ENCODE peak calls at places on chromosome 20, in eight cellular contexts. I, J, G, C, Z, R, P and S are unnamed samples.

GRCh38 chr20:48614593-48615274 is 213.1 kb downstream of the PREX1 start:
- DNase-seq in C (no peak), Z (no peak), P (peak; percentile 24), G (no peak), J (no peak), I (no peak), R (no peak), S (no peak)

GRCh38 chr20:35368616-35369423 is 43.0 kb downstream of the UQCC1 start:
- DNase-seq in R (peak; percentile 44), Z (peak; percentile 68), I (no peak), J (no peak), G (peak; percentile 34), P (no peak), C (peak; percentile 64), S (peak; percentile 34)

GRCh38 chr20:11271920-11272594 is 598.3 kb upstream of the JAG1 start:
- DNase-seq in I (no peak), R (no peak), C (no peak), Z (no peak), G (no peak), P (no peak), J (no peak), S (no peak)

GRCh38 chr20:54107600-54108393 is 37.4 kb upstream of the BCAS1 start:
- DNase-seq in I (no peak), R (no peak), P (no peak), G (no peak), C (no peak), J (peak; percentile 29), Z (no peak), S (no peak)

GRCh38 chr20:2713285-2713684 is 20.7 kb downstream of the EBF4 start:
- DNase-seq in C (peak; percentile 45), I (no peak), P (no peak), J (no peak), G (no peak), Z (no peak), R (peak; percentile 38), S (no peak)

GRCh38 chr20:11267762-11268335 is 594.0 kb upstream of the JAG1 start:
- DNase-seq in G (peak; percentile 25), P (no peak), C (no peak), J (no peak), I (no peak), Z (no peak), R (no peak), S (no peak)

GRCh38 chr20:31837896-31838397 is 7.5 kb downstream of the FOXS1 start:
- DNase-seq in G (peak; percentile 46), P (peak; percentile 52), C (no peak), Z (no peak), J (no peak), R (no peak), I (no peak), S (peak; percentile 65)

GRCh38 chr20:29874476-29875202 is 1382.8 kb upstream of the DEFB115 start:
- DNase-seq in Z (no peak), C (no peak), G (no peak), R (no peak), P (peak; percentile 63), J (no peak), I (no peak), S (no peak)

GRCh38 chr20:17500826-17501225 is 30.4 kb downstream of the BFSP1 start:
- DNase-seq in G (no peak), J (no peak), C (peak; percentile 15), R (no peak), I (no peak), P (peak; percentile 42), Z (no peak), S (no peak)

GRCh38 chr20:62085206-62085605 is 19.5 kb upstream of the TAF4 start:
- DNase-seq in R (no peak), I (no peak), Z (no peak), P (no peak), J (no peak), C (no peak), G (no peak), S (no peak)

GRCh38 chr20:9141070-9141469 is 72.2 kb downstream of the PLCB4 start:
- DNase-seq in R (no peak), I (no peak), C (no peak), Z (no peak), G (no peak), J (no peak), P (no peak), S (no peak)

GRCh38 chr20:47438464-47439381 is 63.0 kb upstream of the NCOA3 start:
- DNase-seq in J (no peak), G (no peak), R (no peak), Z (no peak), I (peak; percentile 75), C (no peak), P (no peak), S (no peak)

GRCh38 chr20:6122873-6123649 is at the start of gene FERMT1:
- DNase-seq in Z (peak; percentile 79), P (peak; percentile 68), J (peak; percentile 76), G (peak; percentile 73), C (peak; percentile 89), R (peak; percentile 29), I (no peak), S (peak; percentile 65)

GRCh38 chr20:34235875-34236274 is 5.3 kb upstream of the ASIP start:
- DNase-seq in P (no peak), J (no peak), Z (no peak), C (no peak), G (no peak), I (no peak), R (no peak), S (no peak)
- TF ChIP-seq CTCF in P (no peak), J (no peak), Z (no peak), C (no peak), G (no peak), I (no peak), R (no peak), S (no peak)

GRCh38 chr20:51542894-51543788 is 622 bp upstream of the NFATC2 start:
- DNase-seq in G (no peak), Z (no peak), R (no peak), J (peak; percentile 35), C (no peak), P (no peak), I (no peak), S (no peak)

GRCh38 chr20:51541189-51542032 is 1.1 kb downstream of the NFATC2 start:
- DNase-seq in G (peak; percentile 73), P (peak; percentile 91), J (peak; percentile 92), Z (peak; percentile 95), C (peak; percentile 76), I (no peak), R (peak; percentile 62), S (peak; percentile 78)

GRCh38 chr20:51542033-51542893 is at the start of gene NFATC2:
- DNase-seq in C (peak; percentile 83), G (no peak), P (no peak), I (no peak), J (peak; percentile 79), Z (peak; percentile 80), R (no peak), S (no peak)

GRCh38 chr20:51536116-51537069 is 6.1 kb downstream of the NFATC2 start:
- DNase-seq in Z (no peak), P (peak; percentile 29), G (no peak), R (no peak), C (no peak), I (no peak), J (peak; percentile 47), S (no peak)

DNA sequence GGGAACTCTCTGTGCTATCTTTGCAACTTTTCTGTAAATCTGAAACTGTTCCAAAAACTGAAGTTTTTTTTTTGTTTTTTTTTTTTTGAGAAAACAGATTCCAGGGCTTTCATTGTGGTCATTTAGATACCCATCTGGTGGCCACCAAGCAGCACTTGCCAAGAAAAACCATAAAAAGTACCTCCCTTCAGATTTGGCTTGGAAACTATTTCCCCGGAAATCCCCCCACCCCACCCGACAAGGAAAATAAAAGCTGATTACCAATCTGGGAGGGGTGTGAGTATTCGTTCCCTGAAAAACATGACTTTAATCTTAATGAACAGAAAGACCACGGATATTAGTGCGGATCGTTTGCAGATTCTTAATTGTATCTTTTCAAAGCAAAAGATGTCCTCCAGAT is 1.9 kb downstream of the NFATC2 start:
- DNase-seq in Z (no peak), P (no peak), R (no peak), I (no peak), J (no peak), G (no peak), C (no peak), S (no peak)
- H3K4me3 ChIP-seq in Z (peak overlapping the region; percentile 19), P (no peak overlapping the region), R (no peak overlapping the region), I (peak overlapping the region; percentile 88), J (no peak overlapping the region), G (no peak overlapping the region), C (no peak overlapping the region), S (no peak overlapping the region)

DNA sequence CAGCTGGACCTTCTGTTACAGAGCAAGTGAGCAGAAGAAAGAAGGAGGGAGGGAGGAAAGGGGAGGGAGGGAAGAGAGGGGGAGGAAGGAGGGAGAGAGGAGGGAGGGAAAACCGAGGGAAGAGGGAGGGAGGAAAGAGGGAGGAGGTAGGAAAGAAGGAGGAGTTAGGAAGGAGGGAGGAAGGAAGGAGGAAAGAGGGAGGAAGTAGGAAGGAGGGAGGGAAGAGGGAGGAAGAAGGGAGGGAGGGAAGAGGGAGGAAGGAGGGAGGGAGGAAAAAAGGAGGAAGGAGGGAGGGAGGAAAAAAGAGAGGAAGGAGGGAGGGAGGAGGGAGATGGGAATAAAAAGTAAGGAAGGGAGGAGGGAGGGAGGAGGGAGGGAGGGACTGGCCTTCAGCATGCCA is 191.8 kb downstream of the SYNDIG1 start:
- DNase-seq in R (no peak), Z (no peak), C (no peak), P (no peak), G (no peak), I (no peak), J (no peak), S (no peak)
- TF ChIP-seq CTCF in R (no peak), Z (no peak), C (no peak), P (no peak), G (no peak), I (no peak), J (no peak), S (no peak)

DNA sequence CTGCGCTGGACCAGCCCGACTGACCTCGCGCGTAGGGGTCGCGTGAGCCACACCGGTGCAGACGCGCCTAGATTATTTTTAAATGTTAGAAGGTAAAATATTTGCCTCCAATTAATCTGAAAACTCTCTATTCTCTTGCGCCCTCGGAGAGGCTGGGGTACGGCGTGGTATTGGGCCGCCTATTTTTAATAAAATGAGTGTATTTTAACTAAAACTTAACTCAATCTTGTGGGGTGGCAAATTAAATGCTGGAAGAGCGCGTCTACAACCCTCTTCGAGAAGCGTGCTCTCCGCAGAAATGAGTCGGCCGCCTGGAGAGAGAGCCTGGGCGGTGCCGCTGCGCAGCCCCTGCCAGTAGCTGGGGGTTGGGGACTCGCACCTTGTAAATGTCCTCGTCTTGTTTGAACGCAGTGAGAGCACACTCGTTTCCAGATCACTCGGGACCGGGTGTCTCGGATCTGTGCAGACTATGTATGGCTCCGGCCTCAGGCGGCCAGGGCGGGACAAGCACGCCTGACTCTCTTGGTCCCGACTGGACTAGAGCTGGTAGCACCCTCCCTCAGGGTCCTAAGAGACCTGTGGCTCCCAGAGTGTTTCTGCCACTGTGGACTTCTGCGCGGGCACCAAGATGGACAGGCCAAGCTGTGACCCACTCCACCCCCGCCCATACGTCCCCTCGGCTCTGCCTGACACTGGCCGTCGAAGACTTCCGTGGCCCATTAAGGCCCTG is 2.0 kb upstream of the MAFB start:
- DNase-seq in G (no peak), C (peak; percentile 65), Z (no peak), P (no peak), R (no peak), I (no peak), J (no peak), S (no peak)
- H3K4me3 ChIP-seq in G (no peak overlapping the region), C (peak overlapping the region; percentile 82), Z (no peak overlapping the region), P (peak overlapping the region; percentile 72), R (no peak overlapping the region), I (no peak overlapping the region), J (no peak overlapping the region), S (no peak overlapping the region)